ENCODE peak calls at places on chromosomes 7 and 10, in five cellular contexts. F is colonic mucosa, S is neural progenitor cell, D is lower lobe of right lung, X is heart right ventricle. C is an unnamed sample.

GRCh38 chr7:47335557-47336177 is 246.2 kb downstream of the TNS3 start:
- DNase-seq in D (no peak), X (no peak), S (no peak), F (no peak), C (no peak)

GRCh38 chr10:127441350-127442219 is 107.5 kb upstream of the NPS start:
- DNase-seq in X (no peak), F (peak), D (no peak), S (peak), C (no peak)

GRCh38 chr7:151143261-151144015 is 24.1 kb downstream of the GBX1 start:
- DNase-seq in D (no peak), S (no peak), X (no peak), F (no peak), C (no peak)

GRCh38 chr10:2936816-2937215 is 130.5 kb upstream of the PFKP start:
- DNase-seq in X (no peak), F (peak), D (no peak), S (no peak), C (no peak)

GRCh38 chr7:123492485-123492884 is 41.9 kb downstream of the IQUB start:
- DNase-seq in F (no peak), D (no peak), X (no peak), S (no peak), C (no peak)

GRCh38 chr7:74267756-74268565 is 13.8 kb upstream of the RFC2 start:
- DNase-seq in D (no peak), S (no peak), X (no peak), F (no peak), C (no peak)

GRCh38 chr7:140402178-140402835 is 1.6 kb upstream of the RAB19 start:
- DNase-seq in X (no peak), D (no peak), S (no peak), F (no peak), C (no peak)

GRCh38 chr7:17638727-17639126 is 301.6 kb downstream of the SNX13 start:
- DNase-seq in D (no peak), X (no peak), F (no peak), S (peak), C (no peak)

GRCh38 chr7:46076527-46076926 is 155.5 kb upstream of the IGFBP3 start:
- DNase-seq in S (no peak), X (no peak), F (no peak), D (no peak), C (no peak)

GRCh38 chr7:44637788-44638594 is 31.6 kb downstream of the OGDH start:
- DNase-seq in F (peak), S (no peak), X (no peak), D (no peak), C (peak)

GRCh38 chr10:14325325-14325955 is 5.3 kb downstream of the FRMD4A start:
- DNase-seq in S (peak), F (peak), D (peak), X (peak), C (no peak)

GRCh38 chr10:4102802-4103344 is 317.9 kb upstream of the KLF6 start:
- DNase-seq in X (no peak), D (no peak), F (no peak), S (no peak), C (no peak)

GRCh38 chr7:39838326-39838725 is 111.7 kb upstream of the CDK13 start:
- DNase-seq in D (no peak), F (peak), X (peak), S (no peak), C (no peak)

GRCh38 chr10:16787361-16787791 is 29.8 kb downstream of the RSU1 start:
- DNase-seq in S (no peak), D (no peak), F (no peak), X (no peak), C (no peak)

GRCh38 chr7:20556091-20556490 is 59.4 kb upstream of the ABCB5 start:
- DNase-seq in F (no peak), X (no peak), D (no peak), S (no peak), C (no peak)

GRCh38 chr7:74006451-74007259 is 21.3 kb upstream of the ELN start:
- DNase-seq in X (no peak), D (no peak), S (no peak), F (no peak), C (no peak)

GRCh38 chr10:118407742-118408141 is 65.6 kb upstream of the FAM204A start:
- DNase-seq in S (no peak), X (no peak), D (no peak), F (no peak), C (no peak)

GRCh38 chr10:102835007-102835482 is 2.2 kb downstream of the CYP17A1 start:
- DNase-seq in F (peak), X (peak), S (peak), D (peak), C (peak)

GRCh38 chr10:80596391-80597257 is 58.9 kb downstream of the SH2D4B start:
- DNase-seq in D (peak), F (peak), S (peak), X (no peak), C (no peak)

GRCh38 chr7:8065356-8065813 is 96.8 kb downstream of the GLCCI1 start:
- DNase-seq in X (no peak), D (no peak), F (no peak), S (no peak), C (no peak)

GRCh38 chr7:31487476-31487875 is 26.4 kb upstream of the ITPRID1 start:
- DNase-seq in D (no peak), F (no peak), X (no peak), S (no peak), C (no peak)

GRCh38 chr10:44680764-44681163 is 230.4 kb upstream of the TMEM72 start:
- DNase-seq in X (no peak), D (no peak), S (no peak), F (no peak), C (no peak)

GRCh38 chr10:16440396-16441105 is 3.7 kb downstream of the PTER start:
- DNase-seq in X (no peak), D (no peak), F (peak), S (no peak), C (no peak)

GRCh38 chr10:117454502-117454901 is 79.3 kb upstream of the PDZD8 start:
- DNase-seq in D (no peak), F (no peak), S (no peak), X (no peak), C (no peak)

GRCh38 chr7:148161771-148162170 is 428.8 kb upstream of the C7orf33 start:
- DNase-seq in D (no peak), S (no peak), X (no peak), F (no peak), C (no peak)

GRCh38 chr10:91339729-91340128 is 70.4 kb upstream of the HECTD2 start:
- DNase-seq in X (no peak), S (no peak), D (no peak), F (no peak), C (no peak)

GRCh38 chr7:135748770-135749169 is at the start of gene FAM180A:
- DNase-seq in F (peak), X (peak), S (no peak), D (no peak), C (no peak)

GRCh38 chr10:28721318-28721717 is 44.0 kb downstream of the BAMBI start:
- DNase-seq in F (no peak), X (no peak), D (no peak), S (no peak), C (no peak)

GRCh38 chr7:45689011-45689796 is 115.0 kb downstream of the ADCY1 start:
- DNase-seq in F (peak), S (no peak), X (no peak), D (no peak), C (no peak)

GRCh38 chr10:70578371-70578947 is 24.1 kb downstream of the PRF1 start:
- DNase-seq in D (no peak), F (no peak), X (no peak), S (no peak), C (no peak)

GRCh38 chr10:98252451-98252850 is 15.5 kb downstream of the LOXL4 start:
- DNase-seq in X (no peak), F (no peak), S (no peak), D (no peak), C (no peak)

GRCh38 chr10:26481914-26482550 is 43.9 kb downstream of the APBB1IP start:
- DNase-seq in S (no peak), X (no peak), F (no peak), D (no peak), C (no peak)

GRCh38 chr10:103757531-103758293 is 97.7 kb downstream of the SH3PXD2A start:
- DNase-seq in F (peak), D (no peak), S (no peak), X (peak), C (no peak)

GRCh38 chr10:93406367-93407145 is 75.6 kb downstream of the MYOF start:
- DNase-seq in X (no peak), S (no peak), D (no peak), F (no peak), C (no peak)

GRCh38 chr7:17625038-17625437 is 315.3 kb downstream of the SNX13 start:
- DNase-seq in D (no peak), X (no peak), F (no peak), S (no peak), C (no peak)

GRCh38 chr7:138663741-138664710 is 37.1 kb downstream of the SVOPL start:
- DNase-seq in S (peak), D (no peak), X (no peak), F (peak), C (no peak)

GRCh38 chr10:18340496-18341051 is 200.3 kb downstream of the CACNB2 start:
- DNase-seq in D (no peak), S (peak), X (peak), F (no peak), C (no peak)

GRCh38 chr7:115059312-115059711 is 137.4 kb downstream of the MDFIC start:
- DNase-seq in S (no peak), D (no peak), X (no peak), F (no peak), C (no peak)

GRCh38 chr10:1368772-1369171 is 312.6 kb downstream of the WDR37 start:
- DNase-seq in S (peak), X (no peak), F (peak), D (no peak), C (no peak)

GRCh38 chr7:29408841-29409243 is 154.8 kb upstream of the PRR15 start:
- DNase-seq in S (peak), X (peak), D (no peak), F (peak), C (no peak)
- TF ChIP-seq CTCF in S (peak), X (peak), D (peak), F (peak), C (no peak)

GRCh38 chr7:1554332-1555045 is 1.5 kb downstream of the TMEM184A start:
- DNase-seq in X (no peak), F (no peak), D (no peak), S (no peak), C (no peak)

GRCh38 chr7:1557771-1558170 is 1.8 kb upstream of the TMEM184A start:
- DNase-seq in X (no peak), D (peak), F (no peak), S (no peak), C (no peak)

GRCh38 chr7:1557006-1557405 is 1.0 kb upstream of the TMEM184A start:
- DNase-seq in X (no peak), F (no peak), D (no peak), S (no peak), C (no peak)

GRCh38 chr7:1555046-1555812 is 776 bp downstream of the TMEM184A start:
- DNase-seq in X (no peak), S (no peak), D (no peak), F (peak), C (no peak)

DNA sequence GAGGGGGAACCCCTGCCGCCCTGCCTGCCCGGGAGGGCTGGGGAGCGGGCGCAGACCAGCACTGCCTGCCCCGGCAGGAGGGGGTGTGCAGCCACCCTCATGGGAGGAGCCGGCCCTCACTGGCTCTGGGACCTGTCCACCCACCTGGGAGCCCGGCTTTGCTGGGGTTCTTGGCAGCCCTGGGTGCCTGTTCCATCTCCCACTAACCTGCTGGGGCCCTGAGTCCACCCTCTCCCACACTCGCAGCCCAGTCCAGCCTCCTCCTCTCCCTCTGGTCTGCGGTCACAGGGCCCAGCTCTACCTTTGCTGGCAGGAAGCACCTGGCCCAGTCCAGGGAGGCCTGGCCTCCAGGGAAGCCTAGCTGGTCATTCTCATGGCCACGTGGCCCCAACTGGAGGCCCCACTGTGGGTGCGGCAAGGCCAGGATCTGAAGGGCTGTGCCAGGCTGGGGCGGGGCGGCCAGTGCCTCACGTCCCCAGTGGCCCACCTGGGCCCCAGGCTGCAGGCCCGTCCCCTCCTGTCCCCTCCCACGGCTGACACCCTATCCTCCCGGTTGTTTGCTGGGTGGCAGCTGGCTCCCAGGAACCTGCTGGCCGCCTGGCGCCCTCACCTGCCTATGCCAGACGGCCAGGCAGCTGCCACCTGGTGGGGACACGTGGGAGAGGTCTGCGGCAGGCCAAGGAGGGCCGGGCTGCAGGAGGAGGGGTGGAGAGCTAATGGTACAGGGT is at the start of gene TMEM184A:
- DNase-seq in D (peak), S (peak), X (no peak), F (peak), C (no peak)
- TF ChIP-seq CTCF in D (peak), S (peak), X (peak), F (peak), C (no peak)

GRCh38 chr7:95718556-95719410 is 53.6 kb upstream of the DYNC1I1 start:
- DNase-seq in D (no peak), S (no peak), X (no peak), F (no peak), C (no peak)

GRCh38 chr7:95725170-95725569 is 47.2 kb upstream of the DYNC1I1 start:
- DNase-seq in S (peak), D (no peak), F (no peak), X (no peak), C (no peak)

DNA sequence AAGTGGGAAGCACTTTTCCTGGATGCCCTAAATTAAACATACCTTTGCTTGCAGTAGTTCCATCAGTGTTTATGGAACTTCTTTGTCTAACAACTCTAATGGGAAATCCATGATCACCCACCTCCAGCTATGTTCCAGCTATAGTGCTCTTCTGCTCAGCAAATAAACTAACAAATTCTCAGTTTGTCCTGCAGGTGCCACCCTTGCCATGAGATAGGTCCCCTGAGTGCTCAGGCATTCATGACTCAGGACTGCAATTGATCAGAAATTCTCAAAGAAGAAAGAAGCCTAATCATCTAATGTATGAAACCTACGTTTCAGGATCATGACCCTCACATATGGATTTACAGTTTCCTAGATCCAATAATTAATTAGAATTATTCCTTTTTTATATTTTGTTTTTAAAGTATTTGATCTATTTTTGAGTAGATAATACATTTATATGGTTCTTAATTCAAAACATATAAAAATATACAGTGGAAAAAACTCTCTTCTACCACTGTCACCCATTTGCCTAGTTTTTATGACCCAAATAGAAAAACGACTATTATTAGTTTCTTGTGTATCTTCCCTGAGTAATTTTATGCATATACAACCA is 48.7 kb upstream of the DYNC1I1 start:
- DNase-seq in F (no peak), D (no peak), X (peak), S (peak), C (no peak)
- TF ChIP-seq CTCF in F (no peak), D (peak), X (peak), S (peak), C (no peak)

GRCh38 chr7:27688056-27688455 is 25.4 kb upstream of the HIBADH start:
- DNase-seq in F (no peak), X (no peak), S (no peak), D (no peak), C (no peak)

GRCh38 chr7:27689878-27690164 is 27.1 kb upstream of the HIBADH start:
- DNase-seq in S (no peak), D (no peak), X (no peak), F (no peak), C (no peak)

GRCh38 chr7:27686315-27686714 is 23.6 kb upstream of the HIBADH start:
- DNase-seq in D (no peak), S (no peak), F (no peak), X (no peak), C (no peak)

GRCh38 chr7:27690649-27691048 is 28.0 kb upstream of the HIBADH start:
- DNase-seq in D (no peak), S (no peak), F (no peak), X (no peak), C (no peak)

DNA sequence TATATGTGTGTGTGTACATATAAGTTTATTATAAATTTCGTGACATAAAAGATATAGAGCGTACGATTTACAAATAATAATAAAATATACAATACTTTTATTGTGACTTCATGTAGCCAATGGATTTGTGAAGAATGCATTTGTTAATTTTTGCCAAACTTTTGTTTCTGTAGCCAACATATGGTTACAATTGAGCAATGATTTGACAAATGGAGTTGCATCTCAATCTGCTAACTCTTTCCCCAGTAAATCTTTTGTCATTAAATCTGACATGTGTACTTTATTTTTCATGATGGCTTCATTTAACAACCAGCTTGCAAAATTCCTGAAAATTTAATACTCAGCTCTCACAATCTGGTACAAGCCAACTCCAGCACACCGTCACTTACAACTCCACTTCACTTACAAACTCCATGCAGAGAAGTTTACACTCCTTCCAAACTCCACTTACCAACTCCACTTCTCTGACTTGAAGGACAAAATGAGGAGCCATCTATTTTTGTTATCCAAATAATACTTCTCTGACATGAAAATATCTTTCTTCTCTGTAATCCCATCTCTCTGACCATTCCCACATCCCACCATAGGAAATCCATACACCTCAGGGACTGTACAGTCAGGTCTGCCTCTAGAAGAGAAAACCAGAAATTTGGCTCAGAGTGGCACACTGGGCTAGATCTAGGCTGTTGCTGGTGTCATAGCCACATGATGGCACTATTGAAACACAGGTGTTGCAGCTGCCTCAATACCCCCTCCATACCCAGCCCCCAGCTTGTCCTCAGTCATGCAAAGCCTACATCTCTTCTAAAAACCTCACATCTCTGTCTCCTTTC is 26.6 kb upstream of the HIBADH start:
- DNase-seq in F (peak), S (peak), D (no peak), X (no peak), C (no peak)
- TF ChIP-seq CTCF in F (peak), S (peak), D (peak), X (peak), C (no peak)

GRCh38 chr7:157758468-157759245 is 421.9 kb downstream of the DNAJB6 start:
- DNase-seq in F (no peak), D (no peak), S (no peak), X (no peak), C (no peak)
- TF ChIP-seq CTCF in F (no peak), D (no peak), S (no peak), X (no peak), C (no peak)

GRCh38 chr10:131981429-131982184 is at the start of gene BNIP3:
- DNase-seq in S (peak), D (peak), F (peak), X (peak), C (peak)
- TF ChIP-seq CTCF in S (peak), D (peak), F (no peak), X (no peak), C (no peak)

DNA sequence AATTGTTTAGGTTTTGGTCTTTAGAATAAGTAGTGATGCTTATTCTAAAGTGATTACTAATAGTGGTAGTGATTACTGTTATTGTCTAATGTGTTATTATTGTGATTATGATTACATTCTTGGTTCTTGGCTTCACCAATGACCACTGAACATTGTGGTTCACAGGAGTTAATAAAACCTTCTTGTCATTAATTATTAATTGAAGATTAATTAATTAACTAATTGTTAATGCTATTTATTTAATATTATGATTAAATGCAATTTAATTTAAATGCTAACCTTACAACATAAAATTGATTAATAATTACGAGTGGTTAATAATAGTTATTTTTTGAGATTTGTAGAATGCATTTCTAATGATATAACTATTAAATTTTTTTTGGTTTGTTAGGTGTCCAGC is 747.7 kb upstream of the POM121L12 start:
- DNase-seq in D (no peak), S (no peak), F (no peak), X (no peak), C (no peak)
- TF ChIP-seq CTCF in D (no peak), S (no peak), F (no peak), X (no peak), C (no peak)

GRCh38 chr10:123007558-123008378 is 827 bp downstream of the IKZF5 start:
- DNase-seq in D (peak), S (peak), F (peak), X (peak), C (no peak)
- TF ChIP-seq CTCF in D (no peak), S (no peak), F (no peak), X (no peak), C (no peak)

C was measured in activated B cell treated with CpG ODN at 0.5 μM for 24 hours.